ENCODE peak calls at places on chromosomes 11 and 22, in ten cellular contexts. One of them, this sample, is unnamed.

GRCh38 chr11:70462818-70463477 is 64.6 kb downstream of the CTTN start:
- DNase-seq in cardiac fibroblast: no peak
- DNase-seq in Calu3: no peak
- DNase-seq in fibroblast of lung: no peak
- DNase-seq in type B pancreatic cell: no peak
- DNase-seq in LNCaP clone FGC: no peak
- DNase-seq in GM12878: no peak
- DNase-seq in kidney epithelial cell: no peak
- DNase-seq in psoas muscle: no peak
- DNase-seq in coronary artery: no peak
- DNase-seq in this sample: no peak

GRCh38 chr11:12785901-12786300 is 111.7 kb downstream of the TEAD1 start:
- DNase-seq in kidney epithelial cell: no peak
- DNase-seq in GM12878: no peak
- DNase-seq in type B pancreatic cell: no peak
- DNase-seq in LNCaP clone FGC: no peak
- DNase-seq in psoas muscle: no peak
- DNase-seq in Calu3: no peak
- DNase-seq in cardiac fibroblast: no peak
- DNase-seq in coronary artery: no peak
- DNase-seq in fibroblast of lung: no peak
- DNase-seq in this sample: no peak

GRCh38 chr11:133040289-133040893 is 491.9 kb downstream of the OPCML start:
- DNase-seq in GM12878: no peak
- DNase-seq in type B pancreatic cell: no peak
- DNase-seq in Calu3: no peak
- DNase-seq in kidney epithelial cell: peak
- DNase-seq in LNCaP clone FGC: no peak
- DNase-seq in cardiac fibroblast: no peak
- DNase-seq in coronary artery: no peak
- DNase-seq in fibroblast of lung: no peak
- DNase-seq in psoas muscle: no peak
- DNase-seq in this sample: peak

GRCh38 chr11:1327064-1327460 is 17.6 kb upstream of the TOLLIP start:
- DNase-seq in Calu3: no peak
- DNase-seq in fibroblast of lung: peak
- DNase-seq in LNCaP clone FGC: no peak
- DNase-seq in GM12878: no peak
- DNase-seq in psoas muscle: no peak
- DNase-seq in cardiac fibroblast: peak
- DNase-seq in coronary artery: no peak
- DNase-seq in kidney epithelial cell: no peak
- DNase-seq in type B pancreatic cell: no peak
- DNase-seq in this sample: no peak

GRCh38 chr11:64445651-64446050 is 86.7 kb downstream of the RPS6KA4 start:
- DNase-seq in coronary artery: no peak
- DNase-seq in Calu3: no peak
- DNase-seq in psoas muscle: no peak
- DNase-seq in cardiac fibroblast: no peak
- DNase-seq in kidney epithelial cell: no peak
- DNase-seq in LNCaP clone FGC: no peak
- DNase-seq in fibroblast of lung: no peak
- DNase-seq in type B pancreatic cell: no peak
- DNase-seq in GM12878: no peak
- DNase-seq in this sample: no peak

GRCh38 chr11:75543808-75544207 is 18.1 kb upstream of the GDPD5 start:
- DNase-seq in LNCaP clone FGC: no peak
- DNase-seq in Calu3: no peak
- DNase-seq in psoas muscle: no peak
- DNase-seq in kidney epithelial cell: no peak
- DNase-seq in GM12878: no peak
- DNase-seq in type B pancreatic cell: no peak
- DNase-seq in cardiac fibroblast: no peak
- DNase-seq in fibroblast of lung: no peak
- DNase-seq in coronary artery: no peak
- DNase-seq in this sample: no peak

GRCh38 chr11:6315811-6316425 is 4.4 kb downstream of the CAVIN3 start:
- DNase-seq in type B pancreatic cell: no peak
- DNase-seq in fibroblast of lung: peak
- DNase-seq in Calu3: peak
- DNase-seq in cardiac fibroblast: peak
- DNase-seq in GM12878: no peak
- DNase-seq in kidney epithelial cell: no peak
- DNase-seq in LNCaP clone FGC: no peak
- DNase-seq in psoas muscle: peak
- DNase-seq in coronary artery: peak
- DNase-seq in this sample: peak

GRCh38 chr11:103406357-103406756 is 297.1 kb downstream of the DYNC2H1 start:
- DNase-seq in fibroblast of lung: no peak
- DNase-seq in cardiac fibroblast: no peak
- DNase-seq in GM12878: no peak
- DNase-seq in kidney epithelial cell: no peak
- DNase-seq in LNCaP clone FGC: no peak
- DNase-seq in psoas muscle: no peak
- DNase-seq in Calu3: no peak
- DNase-seq in coronary artery: no peak
- DNase-seq in type B pancreatic cell: no peak
- DNase-seq in this sample: no peak

GRCh38 chr11:134664863-134665535 is 253.0 kb upstream of the B3GAT1 start:
- DNase-seq in cardiac fibroblast: no peak
- DNase-seq in type B pancreatic cell: peak
- DNase-seq in kidney epithelial cell: no peak
- DNase-seq in Calu3: no peak
- DNase-seq in psoas muscle: no peak
- DNase-seq in coronary artery: peak
- DNase-seq in fibroblast of lung: no peak
- DNase-seq in GM12878: no peak
- DNase-seq in LNCaP clone FGC: no peak
- DNase-seq in this sample: no peak

GRCh38 chr11:76788661-76789442 is 5.7 kb downstream of the TSKU start:
- DNase-seq in Calu3: peak
- DNase-seq in coronary artery: peak
- DNase-seq in kidney epithelial cell: no peak
- DNase-seq in GM12878: no peak
- DNase-seq in psoas muscle: no peak
- DNase-seq in LNCaP clone FGC: peak
- DNase-seq in type B pancreatic cell: no peak
- DNase-seq in fibroblast of lung: no peak
- DNase-seq in cardiac fibroblast: no peak
- DNase-seq in this sample: no peak

GRCh38 chr22:43186272-43187170 is at the start of gene TTLL12:
- DNase-seq in GM12878: no peak
- DNase-seq in LNCaP clone FGC: no peak
- DNase-seq in Calu3: peak
- DNase-seq in coronary artery: no peak
- DNase-seq in kidney epithelial cell: no peak
- DNase-seq in psoas muscle: peak
- DNase-seq in fibroblast of lung: peak
- DNase-seq in cardiac fibroblast: peak
- DNase-seq in type B pancreatic cell: no peak
- DNase-seq in this sample: peak

GRCh38 chr22:19350476-19350859 is 58.9 kb upstream of the CLTCL1 start:
- DNase-seq in cardiac fibroblast: no peak
- DNase-seq in Calu3: no peak
- DNase-seq in GM12878: no peak
- DNase-seq in kidney epithelial cell: no peak
- DNase-seq in LNCaP clone FGC: no peak
- DNase-seq in psoas muscle: no peak
- DNase-seq in coronary artery: no peak
- DNase-seq in fibroblast of lung: no peak
- DNase-seq in type B pancreatic cell: no peak
- DNase-seq in this sample: no peak

GRCh38 chr22:19344420-19344819 is 52.9 kb upstream of the CLTCL1 start:
- DNase-seq in Calu3: no peak
- DNase-seq in GM12878: no peak
- DNase-seq in psoas muscle: no peak
- DNase-seq in fibroblast of lung: no peak
- DNase-seq in LNCaP clone FGC: no peak
- DNase-seq in type B pancreatic cell: no peak
- DNase-seq in cardiac fibroblast: no peak
- DNase-seq in coronary artery: no peak
- DNase-seq in kidney epithelial cell: no peak
- DNase-seq in this sample: no peak

GRCh38 chr22:19343470-19343869 is 52.0 kb upstream of the CLTCL1 start:
- DNase-seq in LNCaP clone FGC: no peak
- DNase-seq in cardiac fibroblast: no peak
- DNase-seq in fibroblast of lung: no peak
- DNase-seq in type B pancreatic cell: no peak
- DNase-seq in Calu3: no peak
- DNase-seq in kidney epithelial cell: no peak
- DNase-seq in GM12878: no peak
- DNase-seq in coronary artery: no peak
- DNase-seq in psoas muscle: no peak
- DNase-seq in this sample: no peak

GRCh38 chr22:19349778-19350475 is 58.4 kb upstream of the CLTCL1 start:
- DNase-seq in cardiac fibroblast: no peak
- DNase-seq in GM12878: no peak
- DNase-seq in psoas muscle: no peak
- DNase-seq in fibroblast of lung: no peak
- DNase-seq in Calu3: no peak
- DNase-seq in coronary artery: no peak
- DNase-seq in LNCaP clone FGC: no peak
- DNase-seq in type B pancreatic cell: no peak
- DNase-seq in kidney epithelial cell: no peak
- DNase-seq in this sample: no peak

GRCh38 chr22:19346677-19347265 is 55.3 kb upstream of the CLTCL1 start:
- DNase-seq in psoas muscle: no peak
- DNase-seq in Calu3: no peak
- DNase-seq in cardiac fibroblast: no peak
- DNase-seq in fibroblast of lung: no peak
- DNase-seq in LNCaP clone FGC: no peak
- DNase-seq in kidney epithelial cell: no peak
- DNase-seq in GM12878: no peak
- DNase-seq in type B pancreatic cell: no peak
- DNase-seq in coronary artery: no peak
- DNase-seq in this sample: no peak
- TF ChIP-seq CTCF in psoas muscle: no peak
- TF ChIP-seq CTCF in Calu3: no peak
- TF ChIP-seq CTCF in cardiac fibroblast: no peak
- TF ChIP-seq CTCF in fibroblast of lung: no peak
- TF ChIP-seq CTCF in LNCaP clone FGC: no peak
- TF ChIP-seq CTCF in kidney epithelial cell: no peak
- TF ChIP-seq CTCF in GM12878: no peak
- TF ChIP-seq CTCF in type B pancreatic cell: no peak
- TF ChIP-seq CTCF in coronary artery: no peak
- TF ChIP-seq CTCF in this sample: no peak

DNA sequence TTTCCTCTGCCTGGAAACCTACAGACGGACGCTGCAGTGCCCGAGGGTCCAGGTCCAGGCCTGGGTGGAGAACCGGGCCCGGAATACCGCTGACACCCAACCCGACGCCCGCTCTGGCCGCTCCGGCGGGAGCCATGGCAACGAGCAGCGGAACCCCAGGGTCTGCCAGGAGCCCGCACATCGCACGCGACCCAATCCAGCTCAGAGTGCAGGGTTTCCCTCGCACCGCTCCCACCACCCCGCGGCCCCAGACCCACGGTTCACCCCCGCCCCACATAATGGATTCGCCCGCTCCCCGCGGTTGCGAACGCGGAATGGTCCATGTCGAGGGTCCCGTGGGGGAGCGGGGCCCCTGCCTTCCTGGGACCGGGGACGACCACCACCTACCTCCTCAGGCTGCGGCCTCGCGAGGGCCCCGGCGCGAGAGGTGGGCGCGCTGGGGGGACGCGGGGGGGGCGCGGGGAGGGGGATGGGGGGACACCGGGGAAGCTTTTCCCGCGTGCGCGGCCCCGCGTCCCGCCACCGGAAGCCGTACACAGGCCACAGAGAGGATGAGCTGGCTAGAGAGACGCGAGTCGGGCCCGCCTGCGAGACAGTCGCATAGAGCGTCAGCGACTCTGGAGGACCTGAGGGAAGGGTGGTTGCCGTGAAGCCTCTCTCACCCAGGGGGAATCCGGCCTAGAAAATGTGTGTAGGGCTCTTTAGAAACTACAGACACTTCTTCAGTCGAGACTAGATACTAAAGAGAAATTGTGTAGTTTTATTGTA is at the start of gene SSRP1:
- DNase-seq in LNCaP clone FGC: no peak
- DNase-seq in coronary artery: peak
- DNase-seq in Calu3: peak
- DNase-seq in type B pancreatic cell: peak
- DNase-seq in psoas muscle: peak
- DNase-seq in cardiac fibroblast: peak
- DNase-seq in fibroblast of lung: peak
- DNase-seq in kidney epithelial cell: no peak
- DNase-seq in GM12878: peak
- DNase-seq in this sample: peak
- TF ChIP-seq CTCF in LNCaP clone FGC: peak
- TF ChIP-seq CTCF in coronary artery: no peak
- TF ChIP-seq CTCF in Calu3: no peak
- TF ChIP-seq CTCF in type B pancreatic cell: no peak
- TF ChIP-seq CTCF in psoas muscle: no peak
- TF ChIP-seq CTCF in cardiac fibroblast: no peak
- TF ChIP-seq CTCF in fibroblast of lung: no peak
- TF ChIP-seq CTCF in kidney epithelial cell: no peak
- TF ChIP-seq CTCF in GM12878: peak
- TF ChIP-seq CTCF in this sample: no peak

GRCh38 chr22:40156001-40156516 is 21.7 kb upstream of the TNRC6B start:
- DNase-seq in fibroblast of lung: peak
- DNase-seq in Calu3: peak
- DNase-seq in GM12878: no peak
- DNase-seq in type B pancreatic cell: no peak
- DNase-seq in cardiac fibroblast: peak
- DNase-seq in kidney epithelial cell: peak
- DNase-seq in LNCaP clone FGC: peak
- DNase-seq in coronary artery: no peak
- DNase-seq in psoas muscle: peak
- DNase-seq in this sample: no peak
- TF ChIP-seq CTCF in fibroblast of lung: no peak
- TF ChIP-seq CTCF in Calu3: peak
- TF ChIP-seq CTCF in GM12878: no peak
- TF ChIP-seq CTCF in type B pancreatic cell: no peak
- TF ChIP-seq CTCF in cardiac fibroblast: peak
- TF ChIP-seq CTCF in kidney epithelial cell: peak
- TF ChIP-seq CTCF in LNCaP clone FGC: no peak
- TF ChIP-seq CTCF in coronary artery: no peak
- TF ChIP-seq CTCF in psoas muscle: peak
- TF ChIP-seq CTCF in this sample: no peak

DNA sequence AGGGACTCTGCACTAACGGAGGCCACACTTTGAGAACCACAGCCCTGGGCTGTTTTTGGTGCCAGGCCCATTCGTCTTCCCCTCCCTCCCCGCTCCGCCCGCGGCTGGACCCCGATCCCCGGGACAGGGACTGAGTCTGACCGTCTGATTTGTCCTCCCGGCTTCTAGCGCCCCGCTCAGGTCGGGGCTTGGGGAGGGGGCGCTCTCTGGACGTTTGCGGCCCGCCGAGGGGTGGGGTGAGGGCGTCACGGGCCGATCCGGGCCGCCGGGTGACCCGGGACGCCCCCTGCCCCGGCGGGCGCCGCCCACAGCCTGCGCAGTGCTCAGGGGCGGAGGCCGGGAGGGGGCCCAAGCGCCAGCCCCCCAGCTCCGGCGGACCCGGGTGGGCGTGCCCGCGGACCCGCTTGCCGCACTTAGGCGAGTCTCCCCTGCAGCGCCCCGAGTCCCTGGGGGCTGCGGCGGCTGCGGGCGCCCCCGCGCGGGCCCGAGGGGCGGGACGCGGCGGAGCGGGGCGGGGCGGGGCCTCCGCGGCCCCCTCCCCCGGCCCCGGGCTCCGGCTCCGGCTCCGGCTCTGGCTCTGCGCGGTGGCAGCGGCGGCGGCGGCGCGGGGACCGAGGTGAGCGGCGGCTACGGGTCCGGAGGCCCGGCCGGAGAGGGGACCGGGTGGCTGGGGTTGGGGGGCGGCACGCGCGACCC is 33.7 kb upstream of the PRR5 start:
- DNase-seq in psoas muscle: peak
- DNase-seq in kidney epithelial cell: no peak
- DNase-seq in LNCaP clone FGC: no peak
- DNase-seq in cardiac fibroblast: no peak
- DNase-seq in coronary artery: no peak
- DNase-seq in type B pancreatic cell: no peak
- DNase-seq in GM12878: no peak
- DNase-seq in Calu3: no peak
- DNase-seq in fibroblast of lung: no peak
- DNase-seq in this sample: peak
- TF ChIP-seq CTCF in psoas muscle: no peak
- TF ChIP-seq CTCF in kidney epithelial cell: no peak
- TF ChIP-seq CTCF in LNCaP clone FGC: peak
- TF ChIP-seq CTCF in cardiac fibroblast: no peak
- TF ChIP-seq CTCF in coronary artery: no peak
- TF ChIP-seq CTCF in type B pancreatic cell: no peak
- TF ChIP-seq CTCF in GM12878: no peak
- TF ChIP-seq CTCF in Calu3: no peak
- TF ChIP-seq CTCF in fibroblast of lung: no peak
- TF ChIP-seq CTCF in this sample: no peak

This sample was measured in left lung.